ENCODE peak calls at places on chromosomes 16 and 17, in six cellular contexts. M is A549, Q is upper lobe of left lung, K is GM12878, F is HepG2, G is K562. C is an unnamed sample.

GRCh38 chr17:5282639-5283217 is 644 bp downstream of the RABEP1 start:
- ATAC-seq in M (peak), Q (peak), K (peak), F (no peak), G (peak), C (peak)

GRCh38 chr16:46916980-46917379 is 32.8 kb downstream of the GPT2 start:
- ATAC-seq in M (peak), Q (no peak), K (peak), F (peak), G (peak), C (no peak)

GRCh38 chr16:46696957-46697356 is 7.5 kb downstream of the ORC6 start:
- ATAC-seq in M (no peak), Q (no peak), K (no peak), F (no peak), G (no peak), C (no peak)

GRCh38 chr16:10870808-10871156 is 6.2 kb upstream of the CIITA start:
- ATAC-seq in M (no peak), Q (no peak), K (peak), F (no peak), G (no peak), C (no peak)

GRCh38 chr16:23847938-23848337 is 12.2 kb downstream of the PRKCB start:
- ATAC-seq in M (no peak), Q (no peak), K (peak), F (no peak), G (peak), C (no peak)

GRCh38 chr16:75064403-75065148 is 52.0 kb downstream of the LDHD start:
- ATAC-seq in M (no peak), Q (peak), K (no peak), F (peak), G (peak), C (no peak)

GRCh38 chr17:16294560-16294959 is 58.7 kb downstream of the CENPV start:
- ATAC-seq in M (peak), Q (no peak), K (no peak), F (no peak), G (no peak), C (no peak)

GRCh38 chr16:48334325-48334724 is 50.9 kb downstream of the SIAH1 start:
- ATAC-seq in M (no peak), Q (no peak), K (no peak), F (no peak), G (no peak), C (no peak)

GRCh38 chr17:29205047-29205446 is 24.8 kb upstream of the MYO18A start:
- ATAC-seq in M (no peak), Q (no peak), K (no peak), F (no peak), G (peak), C (no peak)

GRCh38 chr17:44350733-44351226 is 5.7 kb downstream of the GRN start:
- ATAC-seq in M (peak), Q (peak), K (peak), F (peak), G (peak), C (no peak)

GRCh38 chr17:79306688-79307323 is 232.2 kb downstream of the ENGASE start:
- ATAC-seq in M (no peak), Q (peak), K (no peak), F (no peak), G (no peak), C (no peak)

GRCh38 chr16:72501739-72502653 is 330.0 kb upstream of the PMFBP1 start:
- ATAC-seq in M (peak), Q (peak), K (peak), F (peak), G (peak), C (no peak)

GRCh38 chr17:69223809-69224208 is 4.8 kb downstream of the ABCA10 start:
- ATAC-seq in M (no peak), Q (no peak), K (peak), F (peak), G (no peak), C (no peak)

GRCh38 chr17:19654901-19655300 is 6.3 kb downstream of the ALDH3A2 start:
- ATAC-seq in M (no peak), Q (no peak), K (no peak), F (no peak), G (no peak), C (no peak)

GRCh38 chr16:56729736-56730662 is at the start of gene NUP93:
- ATAC-seq in M (peak), Q (peak), K (peak), F (peak), G (peak), C (peak)
- TF ChIP-seq EP300 in M (no peak), Q (no peak), K (no peak), F (peak), G (no peak), C (no peak)

DNA sequence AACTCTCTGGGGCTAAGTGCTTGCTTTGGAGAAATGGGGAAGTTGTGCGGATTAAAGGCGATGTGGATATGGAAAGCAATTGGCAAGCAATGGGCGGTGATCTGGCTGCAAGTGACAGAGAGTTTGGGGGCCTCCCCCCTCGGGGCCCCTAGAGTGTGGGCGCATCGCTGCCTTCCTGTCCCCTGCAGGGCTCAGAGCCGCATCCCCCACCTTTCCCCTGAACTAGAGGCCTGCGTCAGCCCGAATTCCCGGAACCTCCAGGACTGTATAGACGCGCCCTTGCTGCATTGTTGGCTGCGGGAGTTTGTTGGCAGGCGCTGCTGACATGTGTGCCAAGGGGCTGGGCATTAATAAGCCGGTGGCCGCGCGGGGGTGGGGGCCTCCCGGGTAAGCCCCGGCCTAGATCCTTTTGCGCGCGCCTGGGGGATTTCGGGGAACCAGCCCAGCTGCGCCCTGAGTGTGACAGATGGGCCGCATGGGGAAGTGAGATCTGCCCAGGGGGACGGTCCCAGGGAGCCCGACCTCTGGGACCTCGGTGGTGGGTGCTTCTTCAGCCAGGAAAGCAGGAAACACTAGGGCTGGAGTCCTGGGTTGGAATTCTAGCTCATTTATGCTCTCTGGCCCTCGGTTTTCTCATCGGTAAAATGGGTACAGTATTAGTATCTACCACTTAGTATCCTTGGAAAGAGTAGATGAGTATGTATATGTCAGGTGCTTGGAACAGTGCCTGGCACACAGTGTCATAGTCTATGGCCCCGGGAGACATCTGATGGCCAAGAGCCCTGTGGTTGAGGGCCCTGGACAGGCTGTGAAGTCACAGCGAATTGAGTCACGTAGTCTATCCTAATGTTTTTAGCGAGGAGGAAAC is 1.0 kb downstream of the EEF2K start:
- ATAC-seq in M (peak), Q (peak), K (peak), F (peak), G (peak), C (peak)
- TF ChIP-seq EP300 in M (no peak), Q (peak), K (no peak), F (no peak), G (no peak), C (no peak)

DNA sequence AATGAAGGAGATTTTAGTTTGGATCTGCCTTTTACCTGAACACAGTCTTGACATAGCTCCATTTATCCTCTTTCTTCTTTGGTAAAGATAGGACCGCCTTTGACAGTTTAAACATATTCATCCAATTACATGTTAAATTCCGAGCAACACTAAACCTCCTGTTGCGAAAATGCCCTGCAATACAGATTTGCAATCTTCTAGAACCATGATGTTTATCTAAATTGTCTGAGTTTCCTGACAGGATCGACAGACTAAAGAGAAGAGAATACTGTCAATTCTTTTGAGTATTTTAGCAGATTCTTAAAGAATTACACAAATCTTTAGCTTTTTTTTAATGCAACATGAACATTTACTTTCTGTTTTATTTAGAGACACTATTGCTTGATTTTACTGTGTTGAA is 1145.5 kb downstream of the CDH11 start:
- ATAC-seq in M (no peak), Q (no peak), K (no peak), F (no peak), G (no peak), C (no peak)
- TF ChIP-seq EP300 in M (no peak), Q (no peak), K (no peak), F (no peak), G (no peak), C (no peak)

GRCh38 chr17:81843713-81844326 is 9.0 kb upstream of the PPP1R27 start:
- ATAC-seq in M (no peak), Q (no peak), K (no peak), F (no peak), G (no peak), C (no peak)

GRCh38 chr17:81842378-81842724 is 7.5 kb upstream of the PPP1R27 start:
- ATAC-seq in M (no peak), Q (no peak), K (no peak), F (no peak), G (no peak), C (no peak)

GRCh38 chr17:81842725-81843504 is 8.1 kb upstream of the PPP1R27 start:
- ATAC-seq in M (peak), Q (no peak), K (peak), F (no peak), G (peak), C (peak)

GRCh38 chr17:81840826-81841778 is 6.3 kb upstream of the PPP1R27 start:
- ATAC-seq in M (peak), Q (no peak), K (no peak), F (peak), G (no peak), C (no peak)

DNA sequence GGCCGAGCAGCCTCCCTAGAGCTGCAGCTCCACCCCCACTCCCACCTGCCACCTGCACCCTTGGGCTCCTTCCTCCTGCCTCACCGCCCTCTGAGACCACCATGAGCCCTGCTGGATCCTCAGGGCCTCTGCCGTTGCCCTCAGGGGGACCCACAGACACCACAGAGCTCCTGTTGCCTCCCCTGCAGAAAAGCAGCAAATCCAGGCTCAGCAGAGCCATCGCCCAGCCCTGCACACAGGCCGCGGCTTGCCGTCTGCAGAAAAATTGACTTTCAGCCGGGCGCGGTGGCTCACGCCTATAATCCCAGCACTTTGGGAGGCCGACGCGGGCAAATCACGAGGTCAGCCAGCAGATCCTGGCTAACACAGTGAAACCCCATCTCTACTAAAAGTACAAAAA is 7.0 kb upstream of the PPP1R27 start:
- ATAC-seq in M (no peak), Q (no peak), K (no peak), F (peak), G (no peak), C (no peak)
- TF ChIP-seq EP300 in M (no peak), Q (no peak), K (no peak), F (no peak), G (no peak), C (no peak)

DNA sequence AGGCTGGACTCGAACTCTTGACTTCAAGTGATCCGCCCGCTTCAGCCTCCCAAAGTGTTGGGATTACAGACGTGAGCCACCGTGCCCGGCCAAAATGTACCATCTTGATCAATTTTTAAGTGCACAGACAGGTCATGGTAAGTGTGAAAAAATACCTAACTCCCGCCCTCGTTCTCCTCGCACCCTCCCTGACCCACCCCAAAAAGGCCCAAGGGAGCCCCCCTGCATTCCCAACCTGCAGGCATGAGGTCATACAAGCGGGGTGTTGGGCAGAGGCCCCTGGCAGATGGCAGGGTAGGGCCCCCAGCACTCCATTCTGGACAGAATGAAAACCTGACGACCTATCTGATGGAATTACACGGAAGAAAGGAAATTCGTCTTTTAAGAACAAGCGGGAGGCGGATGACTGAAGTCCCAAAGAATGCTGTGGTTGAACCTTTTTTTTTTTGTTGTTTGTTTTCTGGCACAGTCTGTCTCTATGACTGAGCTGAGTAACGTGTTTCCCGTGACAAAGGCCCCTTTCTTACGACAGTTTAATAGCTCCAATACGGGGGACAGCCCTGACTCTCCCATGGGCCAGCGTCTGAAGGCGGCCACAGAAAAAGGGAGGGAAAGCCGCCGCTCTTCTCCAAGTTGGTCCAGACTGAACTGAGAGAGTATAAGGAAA is 376.4 kb downstream of the SLC39A11 start:
- ATAC-seq in M (peak), Q (peak), K (no peak), F (peak), G (no peak), C (no peak)
- TF ChIP-seq EP300 in M (peak), Q (no peak), K (no peak), F (peak), G (no peak), C (no peak)

DNA sequence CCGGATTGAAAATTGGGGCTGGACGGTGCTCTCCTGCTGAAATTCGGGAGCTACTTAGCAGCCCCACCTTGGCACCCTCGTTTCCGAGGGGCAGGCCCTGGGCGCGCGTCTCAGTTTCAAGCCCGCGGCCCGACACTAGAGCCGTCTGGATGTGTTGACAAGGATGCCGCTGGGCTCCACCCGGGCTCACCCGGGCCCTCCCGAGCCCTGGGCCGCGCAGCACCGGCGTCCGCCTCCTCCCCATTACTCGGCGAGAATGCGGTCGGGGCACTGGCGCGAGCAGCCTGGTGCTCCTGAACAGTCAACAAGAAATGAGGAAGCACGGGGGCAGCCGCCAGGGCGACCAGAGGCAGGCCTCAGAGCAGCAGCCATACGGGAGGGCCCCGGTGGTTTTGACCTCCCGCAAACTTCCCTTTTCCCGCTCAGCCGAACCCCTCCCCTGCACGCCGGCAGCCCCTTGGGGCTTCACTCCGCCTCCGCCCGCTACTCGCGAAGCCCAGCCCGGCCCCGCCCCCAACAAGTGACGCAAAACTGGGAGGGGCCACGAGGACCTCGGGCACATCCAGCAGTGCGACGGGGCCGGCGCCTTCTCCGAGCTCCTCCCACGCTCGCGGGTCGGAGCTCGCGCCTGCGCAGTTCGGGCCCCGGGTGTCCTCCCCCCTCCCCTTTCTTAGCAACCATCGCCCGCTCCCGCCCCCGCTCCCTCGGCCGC is 447 bp upstream of the SEC14L1 start:
- ATAC-seq in M (peak), Q (peak), K (peak), F (peak), G (peak), C (peak)
- TF ChIP-seq EP300 in M (no peak), Q (no peak), K (peak), F (peak), G (no peak), C (no peak)